ENCODE peak calls at places on chromosomes 16 and 17, in seven cellular contexts. O is heart left ventricle; U is transverse colon; F is tibial nerve; K is mucosa of descending colon; Q is CD8-positive, alpha-beta T cell; A is AG09309. J is an unnamed sample.

GRCh38 chr17:17737938-17738894 is 57.0 kb downstream of the RAI1 start:
- DNase-seq in O (no peak), U (peak), F (no peak), K (peak), Q (no peak), A (no peak), J (peak)

GRCh38 chr17:82334622-82335394 is 1.2 kb upstream of the SECTM1 start:
- DNase-seq in O (no peak), U (no peak), F (no peak), K (peak), Q (peak), A (no peak), J (no peak)

GRCh38 chr17:48997827-48998556 is 807 bp downstream of the IGF2BP1 start:
- DNase-seq in O (no peak), U (no peak), F (no peak), K (no peak), Q (no peak), A (no peak), J (no peak)

GRCh38 chr17:64320613-64321553 is 57.8 kb upstream of the TEX2 start:
- DNase-seq in O (peak), U (peak), F (peak), K (no peak), Q (peak), A (peak), J (peak)

GRCh38 chr17:55067697-55068439 is 99.3 kb downstream of the STXBP4 start:
- DNase-seq in O (no peak), U (no peak), F (no peak), K (no peak), Q (no peak), A (no peak), J (peak)

GRCh38 chr16:52861614-52862022 is 191.1 kb downstream of the CHD9NB start:
- DNase-seq in O (no peak), U (peak), F (no peak), K (no peak), Q (no peak), A (no peak), J (peak)

GRCh38 chr16:28531777-28532744 is 6.7 kb downstream of the NUPR1 start:
- DNase-seq in O (peak), U (peak), F (peak), K (peak), Q (no peak), A (no peak), J (peak)

GRCh38 chr16:66370786-66371684 is 4.5 kb downstream of the CDH5 start:
- DNase-seq in O (no peak), U (no peak), F (no peak), K (no peak), Q (no peak), A (no peak), J (no peak)

GRCh38 chr17:44556114-44556853 is 1.0 kb upstream of the FZD2 start:
- DNase-seq in O (peak), U (peak), F (no peak), K (no peak), Q (no peak), A (no peak), J (peak)
- TF ChIP-seq CTCF in O (no peak), U (no peak), F (no peak), K (no peak), Q (no peak), A (no peak), J (no peak)

GRCh38 chr17:36183811-36184765 is 7.7 kb upstream of the TBC1D3B start:
- DNase-seq in O (no peak), U (no peak), F (no peak), K (peak), Q (no peak), A (no peak), J (no peak)
- H3K4me3 ChIP-seq in O (peak), U (no peak), F (peak), K (no peak), Q (peak), A (peak), J (peak)

DNA sequence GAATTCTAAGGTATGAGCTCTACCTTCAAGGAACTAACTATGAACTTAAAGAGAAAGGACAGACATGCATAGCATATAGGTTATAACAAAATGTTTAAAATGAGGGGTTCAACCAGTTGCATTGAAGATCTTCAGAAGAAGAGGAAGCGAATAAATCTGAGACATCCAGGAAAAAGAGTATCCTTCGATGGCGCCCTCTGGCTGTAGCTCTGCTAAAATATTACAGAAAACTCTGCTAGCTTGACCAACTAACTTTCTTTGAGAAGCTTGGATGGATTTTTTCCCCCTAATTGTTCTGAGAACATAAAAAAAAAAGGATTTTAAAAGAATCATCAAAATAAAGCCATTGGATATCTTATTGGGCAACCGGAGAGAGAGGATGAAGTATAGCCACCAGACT is 659.9 kb upstream of the SOX9 start:
- DNase-seq in O (no peak), U (peak), F (no peak), K (no peak), Q (no peak), A (no peak), J (peak)
- TF ChIP-seq CTCF in O (no peak), U (peak), F (peak), K (no peak), Q (no peak), A (peak), J (peak)

GRCh38 chr16:3262517-3262916 is 6.1 kb upstream of the MEFV start:
- DNase-seq in O (no peak), U (no peak), F (no peak), K (no peak), Q (no peak), A (no peak), J (no peak)

GRCh38 chr16:3256876-3257465 is 538 bp upstream of the MEFV start:
- DNase-seq in O (no peak), U (no peak), F (no peak), K (no peak), Q (no peak), A (no peak), J (no peak)

GRCh38 chr16:3259829-3260228 is 3.4 kb upstream of the MEFV start:
- DNase-seq in O (no peak), U (no peak), F (no peak), K (no peak), Q (no peak), A (no peak), J (no peak)

GRCh38 chr16:3256146-3256875 is at the start of gene MEFV:
- DNase-seq in O (peak), U (peak), F (no peak), K (no peak), Q (no peak), A (no peak), J (no peak)

DNA sequence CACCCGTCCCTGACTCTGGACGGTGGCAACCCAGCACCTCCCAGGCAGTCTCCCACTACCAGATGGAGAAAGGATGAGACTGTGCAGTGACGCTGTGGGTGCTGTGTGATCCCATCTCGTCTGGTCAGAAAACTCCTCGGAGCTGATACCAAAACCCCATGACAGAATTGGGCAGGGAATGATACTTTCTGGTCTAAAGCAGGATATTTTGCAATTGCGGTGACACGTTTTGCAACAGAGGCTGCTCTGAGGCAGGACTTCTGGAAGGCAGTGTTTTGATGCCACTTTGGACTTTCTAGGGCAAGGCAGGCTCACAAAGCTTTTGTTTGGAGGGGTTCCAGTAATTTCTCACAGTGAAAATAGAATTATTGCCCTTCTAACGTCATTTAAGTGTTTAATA is 2.7 kb upstream of the MEFV start:
- DNase-seq in O (peak), U (peak), F (no peak), K (no peak), Q (no peak), A (peak), J (peak)
- H3K4me3 ChIP-seq in O (peak), U (no peak), F (no peak), K (no peak), Q (no peak), A (no peak), J (no peak)

DNA sequence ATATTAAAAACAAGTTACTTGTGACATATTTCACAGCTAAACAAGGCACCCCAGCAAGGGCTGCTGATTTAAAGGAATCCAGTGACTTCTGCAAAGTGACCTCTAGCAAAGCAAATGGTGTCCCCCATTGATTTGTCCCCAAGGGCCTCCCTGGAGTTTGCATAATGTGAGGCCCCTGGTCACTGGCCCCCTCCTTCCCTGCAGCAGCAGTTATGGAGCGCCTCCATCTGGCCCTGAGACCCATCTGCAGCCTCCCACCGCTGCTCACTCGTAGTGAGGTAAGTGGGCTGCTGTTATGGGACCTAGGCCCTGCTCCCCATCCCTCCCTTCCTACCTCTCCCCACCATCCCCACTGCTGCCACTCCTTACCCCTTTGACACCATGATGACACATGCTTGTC is 19.6 kb upstream of the EEF2K start:
- DNase-seq in O (no peak), U (no peak), F (no peak), K (no peak), Q (no peak), A (no peak), J (no peak)
- TF ChIP-seq CTCF in O (no peak), U (no peak), F (no peak), K (no peak), Q (no peak), A (peak), J (peak)

J was measured in cardiac muscle cell.